ENCODE peak calls at places on chromosomes 3 and 15, in ten cellular contexts. B is thoracic aorta, E is iris pigment epithelial cell, C is retina, V is T-helper 17 cell, I is NCI-H1436 treated with DMSO at 0.1 percent for 48 hours, Y is GM20000, J is cardiac fibroblast, X is substantia nigra, Z is nephron progenitor cell. K is an unnamed sample.

GRCh38 chr15:91632981-91633380 is 220.5 kb upstream of the SLCO3A1 start:
- DNase-seq in B (no peak), E (no peak), C (no peak), V (no peak), I (no peak), Y (no peak), J (no peak), X (no peak), Z (no peak), K (no peak)

GRCh38 chr3:151660890-151661289 is 72.8 kb upstream of the AADACL2 start:
- DNase-seq in B (no peak), E (peak), C (no peak), V (no peak), I (no peak), Y (no peak), J (peak), X (no peak), Z (no peak), K (no peak)

GRCh38 chr15:81869161-81869928 is 176.5 kb downstream of the MEX3B start:
- DNase-seq in B (no peak), E (no peak), C (no peak), V (no peak), I (no peak), Y (no peak), J (no peak), X (no peak), Z (no peak), K (no peak)

GRCh38 chr3:28860307-28860706 is 420.6 kb upstream of the RBMS3 start:
- DNase-seq in B (no peak), E (no peak), C (no peak), V (no peak), I (no peak), Y (no peak), J (peak), X (no peak), Z (no peak), K (peak)

GRCh38 chr15:82530606-82531379 is 9.5 kb downstream of the RPS17 start:
- DNase-seq in B (no peak), E (peak), C (peak), V (peak), I (no peak), Y (peak), J (peak), X (no peak), Z (peak), K (peak)

GRCh38 chr3:13207578-13207922 is 134.3 kb upstream of the IQSEC1 start:
- DNase-seq in B (no peak), E (no peak), C (no peak), V (no peak), I (no peak), Y (no peak), J (no peak), X (no peak), Z (no peak), K (no peak)

GRCh38 chr3:115285001-115285400 is 137.9 kb upstream of the ZBTB20 start:
- DNase-seq in B (no peak), E (no peak), C (peak), V (no peak), I (no peak), Y (no peak), J (no peak), X (no peak), Z (no peak), K (no peak)

GRCh38 chr3:196268270-196269163 is 19.0 kb downstream of the PCYT1A start:
- DNase-seq in B (no peak), E (peak), C (no peak), V (no peak), I (no peak), Y (no peak), J (peak), X (no peak), Z (no peak), K (no peak)

GRCh38 chr15:61720197-61720596 is 340.1 kb downstream of the VPS13C start:
- DNase-seq in B (no peak), E (no peak), C (no peak), V (no peak), I (no peak), Y (no peak), J (no peak), X (no peak), Z (no peak), K (no peak)

GRCh38 chr15:58957101-58957973 is 23.9 kb upstream of the SLTM start:
- DNase-seq in B (no peak), E (no peak), C (peak), V (peak), I (peak), Y (peak), J (peak), X (peak), Z (peak), K (peak)

GRCh38 chr15:39447431-39447830 is 133.4 kb upstream of the THBS1 start:
- DNase-seq in B (no peak), E (no peak), C (peak), V (no peak), I (no peak), Y (no peak), J (no peak), X (no peak), Z (no peak), K (no peak)

GRCh38 chr15:40060241-40060961 is 21.4 kb upstream of the SRP14 start:
- DNase-seq in B (no peak), E (no peak), C (no peak), V (no peak), I (no peak), Y (no peak), J (no peak), X (no peak), Z (no peak), K (no peak)

GRCh38 chr3:104198136-104198535 is 1168.6 kb upstream of the ALCAM start:
- DNase-seq in B (no peak), E (peak), C (no peak), V (no peak), I (no peak), Y (no peak), J (no peak), X (no peak), Z (no peak), K (no peak)

GRCh38 chr3:149968216-149968615 is 2.5 kb downstream of the PFN2 start:
- DNase-seq in B (no peak), E (peak), C (peak), V (no peak), I (no peak), Y (no peak), J (no peak), X (no peak), Z (no peak), K (no peak)

GRCh38 chr3:129058441-129059194 is 2.0 kb upstream of the GP9 start:
- DNase-seq in B (no peak), E (no peak), C (no peak), V (no peak), I (no peak), Y (no peak), J (no peak), X (peak), Z (no peak), K (no peak)

GRCh38 chr3:10706156-10707088 is 109.6 kb upstream of the SLC6A11 start:
- DNase-seq in B (no peak), E (no peak), C (peak), V (no peak), I (no peak), Y (peak), J (no peak), X (no peak), Z (no peak), K (no peak)

GRCh38 chr3:37855363-37855970 is 6.2 kb upstream of the CTDSPL start:
- DNase-seq in B (peak), E (peak), C (peak), V (peak), I (no peak), Y (peak), J (peak), X (peak), Z (peak), K (peak)

GRCh38 chr3:27720899-27721716 is 1.0 kb downstream of the EOMES start:
- DNase-seq in B (no peak), E (no peak), C (peak), V (no peak), I (no peak), Y (peak), J (no peak), X (no peak), Z (no peak), K (no peak)

GRCh38 chr3:127831723-127832172 is 9.4 kb upstream of the MGLL start:
- DNase-seq in B (no peak), E (peak), C (no peak), V (no peak), I (no peak), Y (peak), J (peak), X (no peak), Z (peak), K (no peak)

GRCh38 chr15:33994005-33994615 is 25.8 kb downstream of the CHRM5 start:
- DNase-seq in B (no peak), E (peak), C (no peak), V (no peak), I (no peak), Y (no peak), J (peak), X (no peak), Z (peak), K (no peak)

GRCh38 chr15:23877502-23878412 is 190.7 kb upstream of the NDN start:
- DNase-seq in B (no peak), E (peak), C (peak), V (no peak), I (peak), Y (peak), J (no peak), X (no peak), Z (peak), K (no peak)

GRCh38 chr3:46904303-46905190 is 27.0 kb downstream of the PTH1R start:
- DNase-seq in B (no peak), E (no peak), C (no peak), V (no peak), I (no peak), Y (no peak), J (no peak), X (no peak), Z (no peak), K (no peak)

GRCh38 chr3:127006781-127007436 is 24.0 kb downstream of the PLXNA1 start:
- DNase-seq in B (no peak), E (no peak), C (no peak), V (no peak), I (no peak), Y (no peak), J (peak), X (no peak), Z (no peak), K (no peak)

GRCh38 chr15:77533986-77534385 is 98.7 kb downstream of the LINGO1 start:
- DNase-seq in B (no peak), E (no peak), C (no peak), V (no peak), I (no peak), Y (no peak), J (no peak), X (no peak), Z (no peak), K (no peak)

GRCh38 chr3:194339356-194339755 is 11.8 kb downstream of the CPN2 start:
- DNase-seq in B (no peak), E (no peak), C (no peak), V (no peak), I (no peak), Y (no peak), J (no peak), X (no peak), Z (no peak), K (no peak)

GRCh38 chr3:138384971-138385370 is 36.6 kb downstream of the MRAS start:
- DNase-seq in B (no peak), E (no peak), C (no peak), V (no peak), I (no peak), Y (no peak), J (no peak), X (no peak), Z (no peak), K (no peak)

GRCh38 chr3:190041333-190042041 is 79.2 kb downstream of the P3H2 start:
- DNase-seq in B (no peak), E (peak), C (no peak), V (no peak), I (no peak), Y (peak), J (peak), X (no peak), Z (no peak), K (no peak)

GRCh38 chr15:48040166-48040817 is 80.5 kb upstream of the SLC24A5 start:
- DNase-seq in B (no peak), E (peak), C (no peak), V (no peak), I (no peak), Y (no peak), J (no peak), X (no peak), Z (no peak), K (no peak)

GRCh38 chr3:148727242-148727641 is 29.5 kb downstream of the AGTR1 start:
- DNase-seq in B (no peak), E (peak), C (peak), V (no peak), I (no peak), Y (peak), J (peak), X (peak), Z (peak), K (no peak)

GRCh38 chr3:10437272-10437994 is 68.0 kb downstream of the ATP2B2 start:
- DNase-seq in B (no peak), E (peak), C (no peak), V (peak), I (no peak), Y (peak), J (peak), X (no peak), Z (no peak), K (no peak)

GRCh38 chr15:57680021-57680420 is 26.5 kb upstream of the POLR2M start:
- DNase-seq in B (no peak), E (peak), C (no peak), V (no peak), I (no peak), Y (no peak), J (peak), X (no peak), Z (no peak), K (no peak)

GRCh38 chr3:62604746-62605351 is 231.5 kb upstream of the FEZF2 start:
- DNase-seq in B (no peak), E (no peak), C (no peak), V (no peak), I (no peak), Y (no peak), J (no peak), X (no peak), Z (no peak), K (no peak)

GRCh38 chr3:133691410-133692107 is 29.8 kb upstream of the TOPBP1 start:
- DNase-seq in B (no peak), E (peak), C (no peak), V (no peak), I (no peak), Y (no peak), J (no peak), X (no peak), Z (no peak), K (no peak)

GRCh38 chr3:143775401-143775970 is 72.8 kb downstream of the SLC9A9 start:
- DNase-seq in B (no peak), E (peak), C (peak), V (no peak), I (peak), Y (peak), J (peak), X (no peak), Z (no peak), K (no peak)

GRCh38 chr3:190306513-190307163 is 15.6 kb downstream of the CLDN1 start:
- DNase-seq in B (no peak), E (peak), C (no peak), V (no peak), I (no peak), Y (no peak), J (peak), X (no peak), Z (no peak), K (peak)

GRCh38 chr3:126340943-126341754 is 16.1 kb downstream of the KLF15 start:
- DNase-seq in B (no peak), E (no peak), C (no peak), V (peak), I (no peak), Y (no peak), J (no peak), X (no peak), Z (no peak), K (no peak)

K was measured in tibial nerve.